ENCODE peak calls at places on chromosomes 1 and 21, in eight cellular contexts. One of them, this sample, is unnamed.

GRCh38 chr1:156963621-156964020 is 43.2 kb downstream of the LRRC71 start:
- DNase-seq in pancreas: no peak
- DNase-seq in vagina: no peak
- DNase-seq in Peyer's patch: no peak
- DNase-seq in heart left ventricle: no peak
- DNase-seq in adrenal gland: no peak
- DNase-seq in upper lobe of right lung: no peak
- DNase-seq in colonic mucosa: peak; percentile 40
- DNase-seq in this sample: peak; percentile 76

GRCh38 chr1:76074321-76075187 is at the start of gene ST6GALNAC3:
- DNase-seq in heart left ventricle: peak; percentile 88
- DNase-seq in Peyer's patch: peak; percentile 92
- DNase-seq in vagina: no peak
- DNase-seq in upper lobe of right lung: peak; percentile 90
- DNase-seq in colonic mucosa: peak; percentile 81
- DNase-seq in pancreas: peak; percentile 76
- DNase-seq in adrenal gland: peak; percentile 81
- DNase-seq in this sample: peak; percentile 95

GRCh38 chr1:52204696-52205095 is 62.8 kb downstream of the ZFYVE9 start:
- DNase-seq in upper lobe of right lung: no peak
- DNase-seq in Peyer's patch: no peak
- DNase-seq in heart left ventricle: no peak
- DNase-seq in pancreas: no peak
- DNase-seq in vagina: no peak
- DNase-seq in adrenal gland: no peak
- DNase-seq in colonic mucosa: no peak
- DNase-seq in this sample: no peak

GRCh38 chr1:50279622-50280320 is 143.5 kb downstream of the DMRTA2 start:
- DNase-seq in heart left ventricle: no peak
- DNase-seq in vagina: no peak
- DNase-seq in adrenal gland: no peak
- DNase-seq in pancreas: no peak
- DNase-seq in upper lobe of right lung: no peak
- DNase-seq in colonic mucosa: no peak
- DNase-seq in Peyer's patch: no peak
- DNase-seq in this sample: no peak

GRCh38 chr1:54273092-54273836 is 73.3 kb downstream of the MRPL37 start:
- DNase-seq in pancreas: peak; percentile 52
- DNase-seq in heart left ventricle: no peak
- DNase-seq in upper lobe of right lung: no peak
- DNase-seq in adrenal gland: peak; percentile 96
- DNase-seq in colonic mucosa: peak; percentile 48
- DNase-seq in vagina: no peak
- DNase-seq in Peyer's patch: no peak
- DNase-seq in this sample: no peak

GRCh38 chr1:24341260-24341659 is 22.1 kb downstream of the GRHL3 start:
- DNase-seq in heart left ventricle: no peak
- DNase-seq in upper lobe of right lung: no peak
- DNase-seq in Peyer's patch: no peak
- DNase-seq in pancreas: no peak
- DNase-seq in vagina: no peak
- DNase-seq in adrenal gland: no peak
- DNase-seq in colonic mucosa: no peak
- DNase-seq in this sample: no peak

GRCh38 chr21:44354001-44354405 is 582 bp downstream of the TRPM2 start:
- DNase-seq in Peyer's patch: no peak
- DNase-seq in adrenal gland: no peak
- DNase-seq in upper lobe of right lung: peak; percentile 75
- DNase-seq in pancreas: no peak
- DNase-seq in colonic mucosa: no peak
- DNase-seq in vagina: no peak
- DNase-seq in heart left ventricle: no peak
- DNase-seq in this sample: no peak

GRCh38 chr1:1891349-1892078 is 627 bp upstream of the GNB1 start:
- DNase-seq in colonic mucosa: peak; percentile 87
- DNase-seq in heart left ventricle: peak; percentile 91
- DNase-seq in Peyer's patch: peak; percentile 94
- DNase-seq in adrenal gland: no peak
- DNase-seq in pancreas: peak; percentile 88
- DNase-seq in vagina: no peak
- DNase-seq in upper lobe of right lung: peak; percentile 92
- DNase-seq in this sample: peak; percentile 97

GRCh38 chr1:1918901-1919303 is at the start of gene TMEM52:
- DNase-seq in heart left ventricle: no peak
- DNase-seq in Peyer's patch: no peak
- DNase-seq in pancreas: peak; percentile 95
- DNase-seq in upper lobe of right lung: no peak
- DNase-seq in adrenal gland: no peak
- DNase-seq in vagina: no peak
- DNase-seq in colonic mucosa: no peak
- DNase-seq in this sample: no peak

GRCh38 chr1:244065063-244065788 is 14.1 kb downstream of the ZBTB18 start:
- DNase-seq in adrenal gland: peak; percentile 14
- DNase-seq in heart left ventricle: no peak
- DNase-seq in vagina: no peak
- DNase-seq in colonic mucosa: peak; percentile 21
- DNase-seq in pancreas: no peak
- DNase-seq in upper lobe of right lung: no peak
- DNase-seq in Peyer's patch: peak; percentile 68
- DNase-seq in this sample: no peak

GRCh38 chr1:29635501-29636263 is 399.4 kb downstream of the PTPRU start:
- DNase-seq in upper lobe of right lung: no peak
- DNase-seq in adrenal gland: peak; percentile 28
- DNase-seq in vagina: peak; percentile 88
- DNase-seq in colonic mucosa: no peak
- DNase-seq in heart left ventricle: no peak
- DNase-seq in pancreas: no peak
- DNase-seq in Peyer's patch: no peak
- DNase-seq in this sample: no peak

GRCh38 chr21:38355992-38356781 is 99.4 kb downstream of the KCNJ15 start:
- DNase-seq in adrenal gland: peak; percentile 88
- DNase-seq in heart left ventricle: peak; percentile 87
- DNase-seq in upper lobe of right lung: peak; percentile 91
- DNase-seq in pancreas: peak; percentile 82
- DNase-seq in colonic mucosa: peak; percentile 80
- DNase-seq in Peyer's patch: peak; percentile 83
- DNase-seq in vagina: peak; percentile 64
- DNase-seq in this sample: peak; percentile 94

GRCh38 chr1:37851271-37851670 is 8.1 kb downstream of the MTF1 start:
- DNase-seq in vagina: no peak
- DNase-seq in adrenal gland: no peak
- DNase-seq in upper lobe of right lung: no peak
- DNase-seq in pancreas: no peak
- DNase-seq in colonic mucosa: no peak
- DNase-seq in heart left ventricle: no peak
- DNase-seq in Peyer's patch: no peak
- DNase-seq in this sample: no peak

GRCh38 chr21:42299324-42300044 is 15.7 kb downstream of the TFF3 start:
- DNase-seq in vagina: no peak
- DNase-seq in adrenal gland: no peak
- DNase-seq in pancreas: no peak
- DNase-seq in colonic mucosa: peak; percentile 72
- DNase-seq in upper lobe of right lung: peak; percentile 80
- DNase-seq in heart left ventricle: no peak
- DNase-seq in Peyer's patch: no peak
- DNase-seq in this sample: peak; percentile 69

GRCh38 chr1:74534241-74534640 is 21.8 kb upstream of the LRRC53 start:
- DNase-seq in upper lobe of right lung: no peak
- DNase-seq in Peyer's patch: no peak
- DNase-seq in pancreas: no peak
- DNase-seq in vagina: no peak
- DNase-seq in heart left ventricle: no peak
- DNase-seq in adrenal gland: no peak
- DNase-seq in colonic mucosa: no peak
- DNase-seq in this sample: no peak

GRCh38 chr21:34126691-34127090 is 53.3 kb downstream of the MRPS6 start:
- DNase-seq in pancreas: no peak
- DNase-seq in colonic mucosa: no peak
- DNase-seq in upper lobe of right lung: no peak
- DNase-seq in heart left ventricle: no peak
- DNase-seq in vagina: no peak
- DNase-seq in Peyer's patch: no peak
- DNase-seq in adrenal gland: peak; percentile 63
- DNase-seq in this sample: no peak

GRCh38 chr1:47387921-47388509 is 28.1 kb upstream of the FOXE3 start:
- DNase-seq in adrenal gland: no peak
- DNase-seq in upper lobe of right lung: no peak
- DNase-seq in Peyer's patch: no peak
- DNase-seq in pancreas: no peak
- DNase-seq in vagina: no peak
- DNase-seq in heart left ventricle: no peak
- DNase-seq in colonic mucosa: no peak
- DNase-seq in this sample: no peak

GRCh38 chr1:72946901-72947505 is 664.7 kb upstream of the NEGR1 start:
- DNase-seq in adrenal gland: no peak
- DNase-seq in colonic mucosa: no peak
- DNase-seq in Peyer's patch: no peak
- DNase-seq in pancreas: no peak
- DNase-seq in vagina: no peak
- DNase-seq in upper lobe of right lung: no peak
- DNase-seq in heart left ventricle: no peak
- DNase-seq in this sample: no peak

GRCh38 chr1:9629445-9630201 is 21.9 kb upstream of the PIK3CD start:
- DNase-seq in vagina: no peak
- DNase-seq in adrenal gland: no peak
- DNase-seq in pancreas: no peak
- DNase-seq in upper lobe of right lung: peak; percentile 87
- DNase-seq in heart left ventricle: peak; percentile 87
- DNase-seq in Peyer's patch: no peak
- DNase-seq in colonic mucosa: peak; percentile 50
- DNase-seq in this sample: peak; percentile 98

GRCh38 chr1:234093741-234094140 is 189.3 kb downstream of the SLC35F3 start:
- DNase-seq in heart left ventricle: peak; percentile 67
- DNase-seq in adrenal gland: no peak
- DNase-seq in colonic mucosa: no peak
- DNase-seq in upper lobe of right lung: no peak
- DNase-seq in vagina: no peak
- DNase-seq in pancreas: no peak
- DNase-seq in Peyer's patch: no peak
- DNase-seq in this sample: no peak

GRCh38 chr1:246907472-246907871 is 24.3 kb downstream of the AHCTF1 start:
- DNase-seq in adrenal gland: peak; percentile 63
- DNase-seq in colonic mucosa: peak; percentile 29
- DNase-seq in pancreas: no peak
- DNase-seq in vagina: no peak
- DNase-seq in upper lobe of right lung: no peak
- DNase-seq in heart left ventricle: no peak
- DNase-seq in Peyer's patch: no peak
- DNase-seq in this sample: no peak

GRCh38 chr1:169236143-169236542 is 129.7 kb downstream of the ATP1B1 start:
- DNase-seq in Peyer's patch: no peak
- DNase-seq in colonic mucosa: no peak
- DNase-seq in upper lobe of right lung: no peak
- DNase-seq in adrenal gland: peak; percentile 61
- DNase-seq in pancreas: no peak
- DNase-seq in heart left ventricle: no peak
- DNase-seq in vagina: no peak
- DNase-seq in this sample: no peak

GRCh38 chr1:150235852-150236613 is at the start of gene ANP32E:
- DNase-seq in vagina: peak; percentile 98
- DNase-seq in adrenal gland: peak; percentile 99
- DNase-seq in pancreas: peak; percentile 91
- DNase-seq in upper lobe of right lung: peak; percentile 95
- DNase-seq in Peyer's patch: peak; percentile 94
- DNase-seq in heart left ventricle: peak; percentile 94
- DNase-seq in colonic mucosa: peak; percentile 96
- DNase-seq in this sample: peak; percentile 97
- TF ChIP-seq CTCF in vagina: no peak
- TF ChIP-seq CTCF in adrenal gland: no peak
- TF ChIP-seq CTCF in pancreas: peak; percentile 12
- TF ChIP-seq CTCF in upper lobe of right lung: peak; percentile 6
- TF ChIP-seq CTCF in Peyer's patch: no peak
- TF ChIP-seq CTCF in heart left ventricle: peak; percentile 33
- TF ChIP-seq CTCF in colonic mucosa: no peak
- TF ChIP-seq CTCF in this sample: peak; percentile 7

DNA sequence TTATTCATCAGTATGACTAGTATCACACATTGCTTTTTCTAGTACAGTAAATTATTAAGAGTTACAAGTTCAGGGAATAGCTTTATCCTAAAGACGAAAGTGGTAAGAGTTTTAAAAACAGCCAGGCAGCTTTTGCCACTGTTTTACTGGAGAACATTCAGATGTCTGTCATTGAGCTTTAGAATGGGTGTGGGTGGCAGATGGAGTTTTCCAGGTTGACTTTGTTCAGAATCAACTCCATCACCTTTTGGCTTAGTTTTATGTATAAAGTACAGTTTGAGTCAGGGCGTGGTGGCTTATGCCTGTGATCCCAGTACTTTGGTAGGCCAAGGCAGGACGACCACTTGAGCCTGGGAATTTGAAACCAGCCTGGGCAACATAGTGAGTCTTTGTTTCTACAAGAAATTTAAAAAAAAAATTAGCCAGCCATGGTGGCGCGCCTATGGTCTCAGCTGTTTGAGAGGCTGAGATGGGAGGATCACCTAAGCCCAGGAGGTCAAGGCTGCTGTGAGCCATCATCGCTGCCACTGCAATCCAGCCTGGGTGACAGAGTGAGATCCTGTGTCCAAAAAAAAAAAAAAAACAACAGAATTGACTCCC is 29.9 kb upstream of the PLEKHM2 start:
- DNase-seq in upper lobe of right lung: no peak
- DNase-seq in pancreas: no peak
- DNase-seq in Peyer's patch: no peak
- DNase-seq in heart left ventricle: no peak
- DNase-seq in adrenal gland: no peak
- DNase-seq in colonic mucosa: no peak
- DNase-seq in vagina: no peak
- DNase-seq in this sample: no peak
- H3K36me3 ChIP-seq in upper lobe of right lung: peaks cover 94% of the 10 kb centered on the region
- H3K36me3 ChIP-seq in pancreas: peaks cover 35% of the 10 kb centered on the region
- H3K36me3 ChIP-seq in Peyer's patch: no peaks in the 10 kb centered on the region
- H3K36me3 ChIP-seq in heart left ventricle: peaks cover 91% of the 10 kb centered on the region
- H3K36me3 ChIP-seq in adrenal gland: no peaks in the 10 kb centered on the region
- H3K36me3 ChIP-seq in colonic mucosa: no peaks in the 10 kb centered on the region
- H3K36me3 ChIP-seq in vagina: peaks cover 64% of the 10 kb centered on the region
- H3K36me3 ChIP-seq in this sample: peaks cover 100% of the 10 kb centered on the region

DNA sequence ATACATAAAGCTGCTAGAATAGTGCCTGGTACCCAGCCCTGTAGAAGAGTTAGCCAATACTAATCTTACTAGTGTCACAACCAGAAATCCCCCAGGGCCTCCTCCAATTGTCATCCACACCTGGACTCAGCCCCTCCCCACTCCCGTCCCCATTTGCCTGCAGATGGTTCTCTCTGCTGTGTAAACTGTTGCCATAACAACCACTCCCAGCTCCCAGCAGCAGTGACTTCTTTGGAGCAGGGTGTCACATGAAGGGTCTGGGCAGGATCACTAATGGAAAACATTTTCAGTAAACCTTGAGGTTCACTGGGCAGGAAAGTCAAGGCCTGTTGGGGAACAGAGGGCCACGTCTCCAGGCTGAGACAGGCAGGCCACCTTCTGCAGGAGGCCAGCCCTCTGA is 126.0 kb upstream of the IPO9 start:
- DNase-seq in vagina: no peak
- DNase-seq in adrenal gland: peak; percentile 85
- DNase-seq in upper lobe of right lung: no peak
- DNase-seq in colonic mucosa: peak; percentile 49
- DNase-seq in heart left ventricle: no peak
- DNase-seq in Peyer's patch: no peak
- DNase-seq in pancreas: peak; percentile 68
- DNase-seq in this sample: no peak
- H3K27ac ChIP-seq in vagina: peak overlapping the region; percentile 83
- H3K27ac ChIP-seq in adrenal gland: no peak overlapping the region
- H3K27ac ChIP-seq in upper lobe of right lung: no peak overlapping the region
- H3K27ac ChIP-seq in colonic mucosa: peak overlapping the region; percentile 53
- H3K27ac ChIP-seq in heart left ventricle: peak overlapping the region; percentile 46
- H3K27ac ChIP-seq in Peyer's patch: no peak overlapping the region
- H3K27ac ChIP-seq in pancreas: peak overlapping the region; percentile 1
- H3K27ac ChIP-seq in this sample: no peak overlapping the region

GRCh38 chr1:232602622-232603021 is 27.3 kb downstream of the SIPA1L2 start:
- DNase-seq in upper lobe of right lung: no peak
- DNase-seq in colonic mucosa: no peak
- DNase-seq in pancreas: no peak
- DNase-seq in vagina: no peak
- DNase-seq in Peyer's patch: no peak
- DNase-seq in adrenal gland: no peak
- DNase-seq in heart left ventricle: no peak
- DNase-seq in this sample: no peak
- TF ChIP-seq CTCF in upper lobe of right lung: no peak
- TF ChIP-seq CTCF in colonic mucosa: no peak
- TF ChIP-seq CTCF in pancreas: no peak
- TF ChIP-seq CTCF in vagina: no peak
- TF ChIP-seq CTCF in Peyer's patch: no peak
- TF ChIP-seq CTCF in adrenal gland: no peak
- TF ChIP-seq CTCF in heart left ventricle: peak; percentile 13
- TF ChIP-seq CTCF in this sample: no peak

This sample was measured in spleen.